ENCODE peak calls at places on chromosomes 5 and 9, in six cellular contexts. K is psoas muscle, I is neuronal stem cell, D is stomach, M is aorta, R is AG04450. A is an unnamed sample.

GRCh38 chr5:10652606-10653005 is 88.7 kb downstream of the ANKRD33B start:
- DNase-seq in R (no peak), D (peak; percentile 11), M (no peak), I (no peak), K (peak; percentile 33), A (no peak)

GRCh38 chr5:77360381-77360780 is 131.7 kb downstream of the WDR41 start:
- DNase-seq in K (no peak), D (no peak), M (no peak), I (no peak), R (no peak), A (no peak)

GRCh38 chr9:130986311-130986940 is 22.5 kb upstream of the LAMC3 start:
- DNase-seq in D (no peak), R (no peak), M (no peak), I (no peak), K (no peak), A (no peak)

GRCh38 chr9:16310288-16311145 is 560.0 kb downstream of the BNC2 start:
- DNase-seq in R (no peak), M (no peak), K (no peak), D (no peak), I (no peak), A (no peak)

GRCh38 chr9:127612993-127613954 is 1.2 kb downstream of the STXBP1 start:
- DNase-seq in R (no peak), I (no peak), M (peak; percentile 89), K (peak; percentile 82), D (peak; percentile 52), A (peak; percentile 61)

GRCh38 chr5:79982136-79982535 is 8.9 kb downstream of the MTX3 start:
- DNase-seq in D (no peak), R (no peak), I (no peak), M (no peak), K (no peak), A (no peak)

GRCh38 chr5:36688722-36689121 is 82.3 kb downstream of the SLC1A3 start:
- DNase-seq in K (no peak), D (no peak), M (no peak), R (no peak), I (no peak), A (no peak)

GRCh38 chr9:109411818-109412352 is 86.2 kb downstream of the PTPN3 start:
- DNase-seq in D (no peak), K (no peak), I (no peak), R (peak; percentile 16), M (no peak), A (no peak)

GRCh38 chr9:113957778-113958430 is 81.8 kb downstream of the ZNF618 start:
- DNase-seq in D (no peak), R (peak; percentile 60), I (no peak), K (no peak), M (no peak), A (peak; percentile 63)

GRCh38 chr9:118262191-118262590 is 558.0 kb downstream of the TLR4 start:
- DNase-seq in I (no peak), R (no peak), M (no peak), K (no peak), D (no peak), A (no peak)

GRCh38 chr9:118271331-118271730 is 567.1 kb downstream of the TLR4 start:
- DNase-seq in R (no peak), I (no peak), K (no peak), D (no peak), M (no peak), A (no peak)

GRCh38 chr9:118271936-118272335 is 567.7 kb downstream of the TLR4 start:
- DNase-seq in R (no peak), D (no peak), K (no peak), I (no peak), M (no peak), A (no peak)

DNA sequence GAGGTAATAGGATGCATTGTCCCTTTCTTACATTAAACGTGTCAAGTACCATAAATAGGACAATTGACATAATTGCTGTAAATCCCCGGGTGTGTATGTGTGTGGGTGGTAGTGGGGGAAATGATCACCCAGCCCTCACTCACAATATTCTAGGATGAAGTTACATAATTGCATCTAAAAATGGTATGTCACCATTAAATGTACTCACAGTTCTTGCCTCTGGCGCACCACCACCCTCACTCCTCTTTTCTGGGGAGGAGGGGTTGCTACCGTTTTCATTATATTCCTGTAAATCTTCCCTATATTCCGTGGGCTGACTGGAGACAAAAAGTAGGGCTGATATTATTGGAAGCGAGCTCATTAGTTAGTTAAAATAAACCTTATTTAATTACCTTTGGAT is 563.8 kb downstream of the TLR4 start:
- DNase-seq in R (no peak), D (no peak), I (no peak), M (no peak), K (no peak), A (no peak)
- H3K9me3 ChIP-seq in R (peaks cover 7% of the 10 kb centered on the region), D (no peaks in the 10 kb centered on the region), I (no peaks in the 10 kb centered on the region), M (no peaks in the 10 kb centered on the region), K (no peaks in the 10 kb centered on the region), A (no peaks in the 10 kb centered on the region)

GRCh38 chr5:38130346-38130745 is 128.0 kb upstream of the EGFLAM start:
- DNase-seq in R (no peak), I (no peak), M (no peak), D (no peak), K (no peak), A (no peak)

GRCh38 chr5:38138574-38138973 is 119.8 kb upstream of the EGFLAM start:
- DNase-seq in M (no peak), R (no peak), I (no peak), D (no peak), K (no peak), A (no peak)

GRCh38 chr5:38134750-38135330 is 123.5 kb upstream of the EGFLAM start:
- DNase-seq in M (no peak), D (no peak), R (no peak), I (no peak), K (peak; percentile 69), A (no peak)

DNA sequence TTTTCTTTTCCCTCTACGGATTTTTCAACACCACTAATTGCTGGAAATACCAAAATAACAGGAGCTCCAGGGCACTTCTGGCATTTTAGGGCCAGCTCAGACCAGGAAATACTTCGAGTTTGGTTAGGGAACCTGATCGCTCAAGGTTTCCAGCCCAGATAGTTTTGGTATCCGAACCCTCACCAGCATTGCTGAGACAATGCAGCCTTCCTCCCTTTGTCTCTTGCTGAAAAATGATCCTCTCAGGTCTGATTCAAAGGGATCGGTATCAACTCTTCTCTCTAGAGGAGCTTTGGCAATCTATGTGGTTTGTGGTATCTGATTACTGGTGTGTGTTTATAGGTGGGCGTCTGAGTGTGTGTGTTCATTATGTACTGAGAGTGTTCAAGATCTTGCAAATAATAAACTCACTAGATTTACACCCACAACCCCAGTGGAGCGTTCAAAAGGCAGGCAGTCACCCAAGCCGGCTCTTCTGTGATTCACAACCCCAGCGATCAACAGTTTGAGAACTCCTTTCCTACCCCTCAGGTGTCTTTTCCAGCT is 122.8 kb upstream of the EGFLAM start:
- DNase-seq in I (no peak), R (no peak), D (no peak), K (no peak), M (no peak), A (no peak)
- H3K27me3 ChIP-seq in I (no peaks in the 10 kb centered on the region), R (peaks cover 3% of the 10 kb centered on the region), D (no peaks in the 10 kb centered on the region), K (no peaks in the 10 kb centered on the region), M (no peaks in the 10 kb centered on the region), A (peaks cover 4% of the 10 kb centered on the region)

DNA sequence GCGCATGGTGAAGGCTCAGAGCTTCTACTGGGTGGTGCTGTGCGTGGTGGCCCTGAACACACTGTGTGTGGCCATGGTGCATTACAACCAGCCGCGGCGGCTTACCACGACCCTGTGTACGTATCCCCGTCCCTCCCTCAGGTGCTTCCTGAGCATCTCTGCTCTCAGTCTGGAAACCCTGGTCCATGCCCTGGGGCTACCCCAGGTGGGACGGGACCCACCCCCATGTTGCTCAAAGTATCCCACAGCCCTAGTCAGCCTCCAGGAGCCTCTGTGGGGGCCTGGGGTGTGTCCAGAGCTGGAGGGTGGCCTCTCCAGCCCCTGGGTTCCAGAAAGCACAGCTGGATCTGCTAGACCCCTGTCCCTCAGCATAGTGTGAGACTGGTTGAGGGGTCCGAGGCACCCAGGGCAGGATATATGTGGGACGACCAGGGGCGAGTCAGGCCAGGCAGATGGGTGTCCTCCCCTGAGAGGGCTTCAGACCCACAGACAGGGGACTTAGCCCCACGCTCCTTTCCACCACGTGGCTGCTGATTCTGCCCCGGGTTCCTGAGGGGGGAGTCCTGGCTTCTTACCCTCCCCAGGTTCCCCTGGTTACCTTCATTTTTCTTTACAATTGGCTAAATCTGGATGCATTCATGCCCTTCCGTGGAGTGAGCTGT is 94.0 kb downstream of the CACNA1B start:
- DNase-seq in R (no peak), K (peak; percentile 28), M (peak; percentile 77), I (no peak), D (peak; percentile 16), A (no peak)
- H3K9me3 ChIP-seq in R (peaks cover 88% of the 10 kb centered on the region), K (no peaks in the 10 kb centered on the region), M (no peaks in the 10 kb centered on the region), I (peaks cover 11% of the 10 kb centered on the region), D (no peaks in the 10 kb centered on the region), A (no peaks in the 10 kb centered on the region)

DNA sequence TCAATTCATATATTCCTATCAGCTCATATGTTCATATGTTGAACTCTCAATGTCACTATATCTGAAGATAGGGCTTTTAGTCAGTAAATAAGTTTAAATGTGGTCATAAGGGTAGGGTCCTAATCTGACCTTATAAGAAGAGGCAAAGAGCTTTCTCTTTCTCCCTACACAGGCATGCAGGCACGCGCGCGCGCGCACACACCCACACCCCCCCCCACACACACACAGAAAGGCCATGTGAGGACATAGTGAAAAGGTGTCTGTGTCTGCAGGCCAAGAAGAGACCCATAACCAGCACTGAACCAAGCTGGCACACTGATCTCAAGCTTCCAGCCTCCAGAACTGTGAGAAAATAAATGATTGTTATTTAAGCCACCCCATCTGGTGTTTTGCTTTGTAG is 76.0 kb downstream of the PDE4D start:
- DNase-seq in I (no peak), R (no peak), M (no peak), K (no peak), D (no peak), A (no peak)
- H3K27me3 ChIP-seq in I (no peaks in the 10 kb centered on the region), R (peaks cover 2% of the 10 kb centered on the region), M (no peaks in the 10 kb centered on the region), K (no peaks in the 10 kb centered on the region), D (no peaks in the 10 kb centered on the region), A (peaks cover 6% of the 10 kb centered on the region)

GRCh38 chr5:63860379-63860778 is 101.9 kb downstream of the HTR1A start:
- DNase-seq in R (no peak), M (no peak), K (no peak), I (no peak), D (no peak), A (no peak)
- H3K9me3 ChIP-seq in R (peaks cover 8% of the 10 kb centered on the region), M (peaks cover 1% of the 10 kb centered on the region), K (peaks cover 21% of the 10 kb centered on the region), I (peaks cover 6% of the 10 kb centered on the region), D (peaks cover 5% of the 10 kb centered on the region), A (peaks cover 2% of the 10 kb centered on the region)

DNA sequence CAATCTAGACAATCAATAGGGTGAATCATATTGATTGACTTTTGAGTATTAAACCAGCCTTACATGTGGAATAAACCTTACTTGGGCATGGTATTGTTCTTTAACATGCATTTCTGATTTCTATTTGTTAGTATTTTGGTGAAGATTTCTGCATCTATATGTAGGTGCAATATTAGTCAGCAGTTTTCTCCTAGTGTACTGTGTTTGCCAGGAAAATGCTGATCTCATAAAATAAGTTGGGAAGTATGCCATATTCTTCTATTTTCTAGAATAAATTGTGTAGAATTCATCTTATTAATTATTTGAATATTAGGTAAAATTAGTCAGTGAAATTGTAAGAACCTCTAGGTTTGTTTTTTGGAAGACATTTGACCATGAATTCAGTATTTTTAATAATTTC is 38.4 kb downstream of the ANXA2R start:
- DNase-seq in I (no peak), M (no peak), D (no peak), R (no peak), K (no peak), A (no peak)
- H3K27me3 ChIP-seq in I (peaks cover 54% of the 10 kb centered on the region), M (no peaks in the 10 kb centered on the region), D (peaks cover 27% of the 10 kb centered on the region), R (no peaks in the 10 kb centered on the region), K (peaks cover 17% of the 10 kb centered on the region), A (no peaks in the 10 kb centered on the region)